ENCODE peak calls at places on chromosomes 3 and 15, in seven cellular contexts. P, V, O, X, T, R and I are unnamed samples.
A peak's percentile ranks its signal among the peaks of the same experiment; 100 is the strongest.

GRCh38 chr15:69590201-69590600 is 137.6 kb downstream of the RPLP1 start:
- DNase-seq in P (no peak), V (no peak), O (no peak), X (no peak), T (no peak), R (no peak), I (no peak)

GRCh38 chr15:70535071-70535954 is 228.0 kb downstream of the UACA start:
- DNase-seq in P (no peak), V (no peak), O (no peak), X (peak; percentile 45), T (no peak), R (no peak), I (no peak)

GRCh38 chr3:174387736-174388135 is 471.4 kb upstream of the NAALADL2 start:
- DNase-seq in P (no peak), V (peak; percentile 28), O (no peak), X (no peak), T (no peak), R (no peak), I (no peak)

GRCh38 chr15:29040367-29040745 is 154.6 kb downstream of the APBA2 start:
- DNase-seq in P (no peak), V (no peak), O (no peak), X (no peak), T (peak; percentile 78), R (no peak), I (no peak)

GRCh38 chr3:46858456-46858855 is 4.8 kb downstream of the MYL3 start:
- DNase-seq in P (no peak), V (no peak), O (no peak), X (no peak), T (no peak), R (no peak), I (no peak)

GRCh38 chr3:32816439-32817194 is 1.2 kb upstream of the TRIM71 start:
- DNase-seq in P (no peak), V (peak; percentile 26), O (no peak), X (no peak), T (no peak), R (no peak), I (no peak)

GRCh38 chr3:141728355-141728892 is 9.7 kb upstream of the RNF7 start:
- DNase-seq in P (no peak), V (no peak), O (no peak), X (no peak), T (no peak), R (no peak), I (peak; percentile 10)

GRCh38 chr15:51735611-51736010 is 1.8 kb downstream of the LYSMD2 start:
- DNase-seq in P (no peak), V (no peak), O (no peak), X (no peak), T (no peak), R (no peak), I (no peak)

GRCh38 chr3:148955544-148956346 is 35.6 kb upstream of the GYG1 start:
- DNase-seq in P (peak; percentile 38), V (peak; percentile 92), O (peak; percentile 17), X (no peak), T (peak; percentile 65), R (peak; percentile 54), I (peak; percentile 58)

GRCh38 chr3:30332196-30333021 is 274.0 kb upstream of the TGFBR2 start:
- DNase-seq in P (no peak), V (no peak), O (no peak), X (no peak), T (no peak), R (no peak), I (no peak)

GRCh38 chr15:72902245-72902928 is 118.8 kb upstream of the ADPGK start:
- DNase-seq in P (no peak), V (peak; percentile 26), O (no peak), X (no peak), T (peak; percentile 55), R (peak; percentile 23), I (no peak)

GRCh38 chr3:39142067-39142466 is 11.3 kb downstream of the CSRNP1 start:
- DNase-seq in P (no peak), V (no peak), O (no peak), X (no peak), T (no peak), R (no peak), I (no peak)

GRCh38 chr3:11477286-11477935 is 166.3 kb downstream of the VGLL4 start:
- DNase-seq in P (no peak), V (peak; percentile 85), O (peak; percentile 13), X (no peak), T (no peak), R (no peak), I (no peak)

GRCh38 chr15:31782951-31783350 is 247.4 kb upstream of the CHRNA7 start:
- DNase-seq in P (no peak), V (no peak), O (no peak), X (no peak), T (no peak), R (no peak), I (no peak)

GRCh38 chr3:61848885-61849284 is 287.5 kb downstream of the PTPRG start:
- DNase-seq in P (no peak), V (peak; percentile 67), O (peak; percentile 7), X (no peak), T (no peak), R (no peak), I (no peak)

GRCh38 chr15:52137432-52138357 is 25.1 kb upstream of the BCL2L10 start:
- DNase-seq in P (no peak), V (no peak), O (no peak), X (no peak), T (no peak), R (no peak), I (no peak)

GRCh38 chr3:183959214-183959613 is 58.5 kb downstream of the ABCC5 start:
- DNase-seq in P (no peak), V (no peak), O (peak; percentile 73), X (no peak), T (no peak), R (no peak), I (no peak)

GRCh38 chr3:43637702-43638101 is 15.9 kb upstream of the ANO10 start:
- DNase-seq in P (no peak), V (no peak), O (no peak), X (no peak), T (no peak), R (no peak), I (no peak)